ENCODE peak calls at places on chromosomes 6 and 20, in four cellular contexts. P is uterus, X is osteocyte, E is nephron progenitor cell. G is an unnamed sample.

GRCh38 chr20:62795023-62795761 is 1.1 kb upstream of the MRGBP start:
- DNase-seq in P (no peak), X (no peak), E (peak; percentile 79), G (peak; percentile 79)

GRCh38 chr20:60036346-60037119 is 78.3 kb downstream of the CDH26 start:
- DNase-seq in P (no peak), X (peak; percentile 66), E (no peak), G (no peak)

GRCh38 chr20:5657190-5657872 is 92.9 kb upstream of the SHLD1 start:
- DNase-seq in P (peak; percentile 51), X (no peak), E (no peak), G (no peak)

GRCh38 chr6:150652848-150653613 is 53.3 kb downstream of the PLEKHG1 start:
- DNase-seq in P (no peak), X (no peak), E (no peak), G (no peak)

GRCh38 chr20:41854765-41855164 is 236.6 kb upstream of the CHD6 start:
- DNase-seq in P (no peak), X (no peak), E (no peak), G (no peak)

GRCh38 chr6:134372603-134373281 is 54.8 kb upstream of the SGK1 start:
- DNase-seq in P (no peak), X (no peak), E (no peak), G (no peak)

GRCh38 chr6:98094696-98095095 is 739.7 kb upstream of the POU3F2 start:
- DNase-seq in P (no peak), X (no peak), E (no peak), G (no peak)

GRCh38 chr20:41046716-41047115 is 18.1 kb downstream of the TOP1 start:
- DNase-seq in P (no peak), X (no peak), E (no peak), G (no peak)

GRCh38 chr6:24231578-24231977 is 105.6 kb downstream of the NRSN1 start:
- DNase-seq in P (no peak), X (no peak), E (no peak), G (no peak)

GRCh38 chr6:11672261-11672660 is 106.3 kb downstream of the ADTRP start:
- DNase-seq in P (no peak), X (no peak), E (no peak), G (no peak)

GRCh38 chr6:122612838-122613237 is 2.6 kb downstream of the PKIB start:
- DNase-seq in P (no peak), X (no peak), E (no peak), G (no peak)

GRCh38 chr6:142045380-142046270 is 87.1 kb upstream of the GJE1 start:
- DNase-seq in P (no peak), X (no peak), E (no peak), G (no peak)

GRCh38 chr20:64161595-64162238 is 2.5 kb upstream of the MYT1 start:
- DNase-seq in P (no peak), X (no peak), E (peak; percentile 84), G (no peak)

GRCh38 chr6:169640347-169640972 is 61.4 kb downstream of the WDR27 start:
- DNase-seq in P (peak; percentile 56), X (peak; percentile 81), E (no peak), G (no peak)

GRCh38 chr6:4299476-4299875 is 164.1 kb upstream of the ECI2 start:
- DNase-seq in P (no peak), X (no peak), E (no peak), G (no peak)

GRCh38 chr6:88763160-88763559 is 200.3 kb downstream of the RNGTT start:
- DNase-seq in P (no peak), X (no peak), E (no peak), G (no peak)

GRCh38 chr20:58137236-58137635 is 91.2 kb downstream of the ANKRD60 start:
- DNase-seq in P (no peak), X (peak; percentile 40), E (no peak), G (no peak)

GRCh38 chr6:157410088-157410487 is 29.1 kb downstream of the ZDHHC14 start:
- DNase-seq in P (no peak), X (no peak), E (no peak), G (no peak)

GRCh38 chr6:149560736-149561135 is 5.4 kb upstream of the GINM1 start:
- DNase-seq in P (no peak), X (no peak), E (peak; percentile 32), G (no peak)

GRCh38 chr6:40788661-40789111 is 201.5 kb upstream of the LRFN2 start:
- DNase-seq in P (no peak), X (no peak), E (no peak), G (no peak)

GRCh38 chr20:31494131-31494530 is 19.0 kb downstream of the REM1 start:
- DNase-seq in P (peak; percentile 57), X (no peak), E (no peak), G (no peak)

GRCh38 chr6:81697564-81697963 is 54.9 kb downstream of the TENT5A start:
- DNase-seq in P (no peak), X (no peak), E (no peak), G (no peak)

GRCh38 chr20:56516631-56517030 is 7.9 kb upstream of the FAM209A start:
- DNase-seq in P (no peak), X (no peak), E (no peak), G (no peak)

GRCh38 chr6:133939778-133940667 is 13.0 kb upstream of the TBPL1 start:
- DNase-seq in P (no peak), X (no peak), E (no peak), G (no peak)

GRCh38 chr6:20559924-20560551 is 25.8 kb downstream of the CDKAL1 start:
- DNase-seq in P (no peak), X (no peak), E (no peak), G (no peak)

GRCh38 chr6:13217206-13217905 is 111.0 kb downstream of the TBC1D7 start:
- DNase-seq in P (no peak), X (no peak), E (no peak), G (no peak)